ENCODE peak calls at places on chromosomes 5 and 9, in five cellular contexts. F is mesendoderm, R is mesenchymal stem cell, T is neuronal stem cell, M is IMR-90. W is an unnamed sample.

GRCh38 chr9:35688558-35689350 is 971 bp downstream of the TPM2 start:
- DNase-seq in R (peak), T (no peak), F (no peak), M (peak), W (no peak)

GRCh38 chr5:171308453-171309275 is at the start of gene TLX3:
- DNase-seq in F (peak), M (peak), R (peak), T (no peak), W (peak)

GRCh38 chr9:130579738-130580463 is 524 bp downstream of the FUBP3 start:
- DNase-seq in F (peak), M (no peak), R (peak), T (no peak), W (no peak)

GRCh38 chr9:117394655-117395054 is 20.2 kb downstream of the ASTN2 start:
- DNase-seq in F (peak), R (no peak), M (no peak), T (no peak), W (no peak)

GRCh38 chr9:35161713-35162604 is at the start of gene UNC13B:
- DNase-seq in R (peak), F (peak), T (peak), M (peak), W (peak)

GRCh38 chr5:138545919-138546562 is 3.0 kb upstream of the ETF1 start:
- DNase-seq in F (no peak), R (peak), M (peak), T (no peak), W (no peak)

GRCh38 chr5:110681953-110682352 is 44.5 kb downstream of the TMEM232 start:
- DNase-seq in R (no peak), T (no peak), F (no peak), M (no peak), W (no peak)

GRCh38 chr9:93085676-93086075 is 10.3 kb upstream of the CARD19 start:
- DNase-seq in M (no peak), F (no peak), T (no peak), R (no peak), W (no peak)

GRCh38 chr5:143051244-143052058 is 281.3 kb downstream of the ARHGAP26 start:
- DNase-seq in T (no peak), R (peak), M (peak), F (peak), W (no peak)

DNA sequence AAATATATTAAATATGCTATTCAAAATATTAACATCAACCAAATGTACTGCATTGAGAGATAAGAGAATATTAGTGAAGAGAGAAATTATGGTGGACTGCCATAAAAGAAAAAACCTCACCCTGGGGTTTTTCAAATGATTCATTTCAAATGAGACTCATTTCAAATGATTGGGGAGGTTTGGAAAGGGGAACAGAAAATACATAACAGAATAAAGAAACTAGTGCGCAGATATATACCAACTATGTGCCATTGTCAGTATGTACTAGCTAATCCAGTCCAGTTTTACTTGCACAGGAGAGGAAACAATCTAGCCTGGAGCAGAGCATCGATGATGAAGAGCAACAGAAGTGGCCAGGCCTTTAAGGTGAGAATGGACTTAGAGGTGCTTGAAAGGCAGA is 651.6 kb upstream of the RORB start:
- DNase-seq in R (no peak), F (no peak), M (no peak), T (no peak), W (no peak)
- H3K4ac ChIP-seq in R (no peak), F (no peak), M (no peak), T (no peak), W (no peak)

DNA sequence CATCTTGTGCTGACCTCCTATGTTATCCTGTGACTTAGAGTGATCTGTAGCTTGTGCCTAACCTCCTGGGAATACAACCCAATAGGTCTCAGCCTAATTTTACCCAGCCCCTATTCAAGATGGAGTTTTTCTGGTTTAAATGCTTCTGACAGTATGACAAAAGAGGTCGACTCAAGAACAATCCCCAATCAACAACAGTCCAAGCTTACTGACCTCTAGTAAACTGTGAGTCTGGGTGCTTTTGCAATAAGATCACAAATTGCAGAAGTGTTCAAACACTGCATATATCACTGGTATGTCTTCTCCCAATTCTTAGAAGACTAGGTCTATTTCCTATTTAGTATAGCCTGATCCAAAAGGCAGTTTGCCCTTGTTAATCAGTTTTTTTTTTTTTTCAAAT is 323.5 kb upstream of the PTGER4 start:
- DNase-seq in T (no peak), R (no peak), M (no peak), F (no peak), W (no peak)
- H3K4ac ChIP-seq in T (no peak), R (no peak), M (no peak), F (no peak), W (no peak)

DNA sequence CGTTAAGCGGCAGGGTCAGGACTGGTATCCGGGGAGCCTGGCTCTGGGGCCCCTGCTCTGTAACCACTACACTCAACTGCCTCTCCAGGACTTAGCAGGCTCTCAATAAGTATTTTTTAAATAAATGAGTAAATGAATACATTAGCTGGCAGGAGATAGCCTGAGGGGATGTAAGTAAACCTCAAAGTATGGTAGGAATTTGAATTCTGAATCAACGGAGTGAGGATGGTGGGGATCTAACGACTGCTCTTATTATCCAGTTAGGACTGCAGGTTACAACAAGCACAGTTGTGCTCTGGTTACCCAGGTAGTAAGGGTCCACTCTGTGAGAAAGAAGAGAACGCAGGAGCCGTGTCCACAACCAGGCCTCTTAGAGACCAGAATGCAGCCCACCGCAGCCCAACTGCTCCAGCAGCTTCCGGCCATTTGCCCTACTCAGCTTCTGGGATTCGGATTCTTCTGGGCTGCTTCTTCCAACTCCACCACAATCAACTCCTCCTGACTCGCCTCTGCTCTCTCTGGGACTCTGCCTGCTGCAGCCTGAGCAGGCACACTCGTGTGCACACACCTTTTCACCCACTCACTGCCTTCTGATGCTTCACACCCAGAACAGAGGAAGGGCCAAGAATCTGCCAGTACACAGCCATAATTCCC is 52.6 kb downstream of the MED27 start:
- DNase-seq in R (peak), M (peak), T (no peak), F (peak), W (peak)
- H3K4ac ChIP-seq in R (no peak), M (peak), T (no peak), F (no peak), W (no peak)

GRCh38 chr5:53482717-53483638 is 2.5 kb downstream of the FST start:
- DNase-seq in M (peak), T (peak), F (peak), R (peak), W (peak)
- H3K4ac ChIP-seq in M (peak), T (no peak), F (no peak), R (no peak), W (no peak)

GRCh38 chr5:157516626-157517325 is 56.8 kb downstream of the NIPAL4 start:
- DNase-seq in F (no peak), M (peak), R (peak), T (no peak), W (no peak)
- H3K4ac ChIP-seq in F (no peak), M (peak), R (no peak), T (no peak), W (no peak)

GRCh38 chr5:14665949-14666741 is 1.6 kb downstream of the OTULIN start:
- DNase-seq in R (peak), M (peak), F (peak), T (no peak), W (no peak)
- H3K4ac ChIP-seq in R (no peak), M (no peak), F (no peak), T (no peak), W (no peak)

DNA sequence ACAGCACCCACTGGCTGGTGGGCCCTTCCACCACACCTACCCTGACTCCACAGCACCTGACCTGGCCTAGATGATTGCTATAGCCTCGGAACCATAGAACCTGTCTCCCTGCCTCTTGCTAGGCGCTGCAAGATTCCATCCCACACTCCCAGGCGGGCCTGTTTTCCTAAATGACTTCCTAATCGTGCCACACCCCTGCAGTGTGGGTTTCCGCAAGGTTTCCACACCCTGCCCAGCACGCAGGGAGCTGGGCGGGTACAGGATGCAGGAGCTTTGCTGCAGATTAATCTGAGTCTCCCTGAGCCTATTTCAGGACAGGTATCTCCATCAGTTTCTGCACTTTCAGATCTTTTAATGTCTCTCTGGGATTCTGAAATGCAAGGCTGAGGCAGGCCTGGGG is 62.9 kb downstream of the SHB start:
- DNase-seq in R (no peak), M (no peak), F (no peak), T (no peak), W (no peak)
- H3K4ac ChIP-seq in R (no peak), M (peak), F (no peak), T (no peak), W (no peak)

DNA sequence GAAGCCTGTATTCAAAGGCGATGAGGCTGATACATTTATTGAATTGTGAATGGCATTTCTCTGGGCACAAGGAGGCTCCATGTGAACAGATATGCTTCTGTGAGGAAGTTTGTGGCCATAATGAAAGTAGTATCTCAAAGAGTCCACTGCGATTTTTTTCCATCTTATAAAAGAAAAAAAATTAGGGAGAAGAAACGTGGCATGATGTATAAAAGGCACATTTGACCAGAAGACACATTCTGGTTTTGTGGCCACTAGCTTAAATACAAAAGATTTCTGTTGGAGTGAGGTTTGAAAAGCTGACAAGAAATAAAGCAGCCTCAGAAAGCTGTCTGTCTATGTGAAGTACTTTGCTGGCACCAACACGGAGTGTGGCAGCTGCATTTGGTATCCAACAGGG is 398.1 kb downstream of the TLE4 start:
- DNase-seq in M (no peak), R (no peak), T (no peak), F (no peak), W (no peak)
- H3K4ac ChIP-seq in M (no peak), R (no peak), T (no peak), F (no peak), W (no peak)

GRCh38 chr5:154756203-154756870 is 1.2 kb downstream of the LARP1 start:
- DNase-seq in R (peak), M (no peak), F (peak), T (peak), W (no peak)

GRCh38 chr5:154758501-154758900 is 3.3 kb downstream of the LARP1 start:
- DNase-seq in F (no peak), M (peak), T (no peak), R (peak), W (no peak)

GRCh38 chr5:154756871-154757646 is 1.9 kb downstream of the LARP1 start:
- DNase-seq in M (peak), F (peak), T (peak), R (peak), W (no peak)

GRCh38 chr5:154758977-154759376 is 3.8 kb downstream of the LARP1 start:
- DNase-seq in R (no peak), F (no peak), M (no peak), T (no peak), W (no peak)

DNA sequence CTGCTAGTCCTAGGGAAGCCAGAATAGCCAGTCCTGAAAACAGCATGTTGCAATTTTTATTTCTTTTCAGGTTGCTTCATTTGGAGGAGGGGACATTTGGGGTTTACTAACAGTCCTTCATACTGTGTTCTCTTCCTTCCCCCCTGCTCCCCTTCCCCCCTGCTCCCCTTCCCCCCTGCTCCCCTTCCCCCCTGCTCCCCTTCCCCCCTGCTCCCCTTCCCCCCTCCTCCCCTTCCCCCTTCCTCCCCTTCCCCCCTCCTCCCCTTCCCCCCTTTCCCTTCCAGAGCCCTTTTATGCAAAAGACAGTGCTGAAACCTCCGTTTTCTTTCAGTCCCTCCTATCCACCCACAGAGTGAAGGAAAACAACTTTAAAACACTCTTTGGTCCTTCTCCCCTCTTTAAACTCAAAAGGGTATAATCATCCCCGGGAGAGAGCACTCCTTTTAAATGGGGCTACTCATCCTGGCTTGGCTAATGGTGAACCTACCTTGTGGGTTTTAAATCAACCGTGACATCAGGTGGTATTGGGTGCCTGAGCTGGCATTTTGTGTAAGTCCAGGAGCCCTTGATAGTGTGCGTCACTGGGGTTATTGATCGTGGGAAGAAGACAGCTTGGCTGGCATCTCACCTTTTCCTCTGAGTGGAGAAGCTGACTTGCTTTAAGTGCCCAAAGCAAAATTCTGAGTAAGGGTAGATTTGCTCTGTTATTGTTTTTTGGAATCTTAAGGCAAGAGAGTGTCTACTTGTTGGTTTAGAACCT is 2.6 kb downstream of the LARP1 start:
- DNase-seq in R (peak), F (no peak), M (peak), T (no peak), W (no peak)
- H3K4ac ChIP-seq in R (no peak), F (no peak), M (no peak), T (no peak), W (no peak)